ENCODE peak calls at places on chromosomes 7 and 10, in ten cellular contexts. C, U, D, X, T, G, A, B, L and W are unnamed samples.
A peak's percentile ranks its signal among the peaks of the same experiment; 100 is the strongest.

GRCh38 chr7:25754333-25754732 is 397.7 kb upstream of the NFE2L3 start:
- DNase-seq in C (no peak), U (no peak), D (no peak), X (no peak), T (no peak), G (no peak), A (no peak), B (no peak), L (no peak), W (peak; percentile 79)

GRCh38 chr7:39413866-39414668 is 152.1 kb upstream of the YAE1 start:
- DNase-seq in C (peak; percentile 4), U (peak; percentile 63), D (peak; percentile 61), X (no peak), T (peak; percentile 57), G (peak; percentile 54), A (no peak), B (peak; percentile 84), L (peak; percentile 54), W (peak; percentile 63)

GRCh38 chr10:971150-971542 is 17.1 kb upstream of the GTPBP4 start:
- DNase-seq in C (no peak), U (no peak), D (no peak), X (no peak), T (peak; percentile 16), G (no peak), A (no peak), B (no peak), L (peak; percentile 57), W (peak; percentile 63)

GRCh38 chr10:95503012-95503411 is 58.2 kb downstream of the SORBS1 start:
- DNase-seq in C (no peak), U (no peak), D (no peak), X (no peak), T (no peak), G (no peak), A (no peak), B (no peak), L (no peak), W (no peak)

GRCh38 chr10:28679941-28680752 is 2.8 kb downstream of the BAMBI start:
- DNase-seq in C (no peak), U (no peak), D (peak; percentile 31), X (no peak), T (peak; percentile 46), G (no peak), A (no peak), B (no peak), L (no peak), W (no peak)

GRCh38 chr10:117539271-117539876 is 3.2 kb upstream of the EMX2 start:
- DNase-seq in C (no peak), U (no peak), D (no peak), X (no peak), T (peak; percentile 81), G (no peak), A (no peak), B (no peak), L (no peak), W (no peak)

GRCh38 chr7:145784809-145785780 is 331.5 kb upstream of the CNTNAP2 start:
- DNase-seq in C (no peak), U (no peak), D (no peak), X (no peak), T (no peak), G (no peak), A (no peak), B (no peak), L (no peak), W (no peak)

GRCh38 chr7:49324707-49325106 is 400.4 kb downstream of the CDC14C start:
- DNase-seq in C (no peak), U (no peak), D (no peak), X (no peak), T (peak; percentile 17), G (no peak), A (no peak), B (no peak), L (no peak), W (no peak)

GRCh38 chr7:128833148-128833938 is 3.1 kb downstream of the FLNC start:
- DNase-seq in C (no peak), U (no peak), D (no peak), X (no peak), T (peak; percentile 42), G (peak; percentile 62), A (no peak), B (peak; percentile 59), L (peak; percentile 82), W (peak; percentile 86)

GRCh38 chr10:119058005-119058404 is 22.6 kb downstream of the EIF3A start:
- DNase-seq in C (no peak), U (no peak), D (no peak), X (no peak), T (no peak), G (no peak), A (no peak), B (no peak), L (no peak), W (no peak)

GRCh38 chr10:79445217-79445707 is at the start of gene ZCCHC24:
- DNase-seq in C (no peak), U (peak; percentile 49), D (peak; percentile 42), X (no peak), T (peak; percentile 57), G (peak; percentile 84), A (no peak), B (peak; percentile 60), L (peak; percentile 69), W (no peak)

GRCh38 chr7:105799677-105800076 is 76.7 kb downstream of the ATXN7L1 start:
- DNase-seq in C (no peak), U (no peak), D (no peak), X (no peak), T (no peak), G (no peak), A (no peak), B (no peak), L (peak; percentile 53), W (no peak)